ENCODE peak calls at places on chromosomes 16 and 17, in five cellular contexts. O, B, P, C and T are unnamed samples.

GRCh38 chr16:50602531-50603205 is 54.5 kb downstream of the NKD1 start:
- DNase-seq in O (peak; percentile 30), B (no peak), P (no peak), C (no peak), T (no peak)

GRCh38 chr17:29709861-29710849 is 87.4 kb upstream of the CORO6 start:
- DNase-seq in O (no peak), B (no peak), P (no peak), C (no peak), T (no peak)

GRCh38 chr17:51255673-51256072 is 4.2 kb downstream of the MBTD1 start:
- DNase-seq in O (no peak), B (no peak), P (no peak), C (no peak), T (no peak)

GRCh38 chr16:19708498-19709205 is 9.4 kb downstream of the KNOP1 start:
- DNase-seq in O (peak; percentile 40), B (no peak), P (no peak), C (no peak), T (no peak)

GRCh38 chr17:57255776-57256681 is at the start of gene MSI2:
- DNase-seq in O (peak; percentile 94), B (peak; percentile 94), P (peak; percentile 93), C (peak; percentile 75), T (peak; percentile 92)

GRCh38 chr16:65377131-65377649 is 255.3 kb upstream of the CDH11 start:
- DNase-seq in O (no peak), B (no peak), P (no peak), C (no peak), T (no peak)

GRCh38 chr16:61324044-61324443 is 712.2 kb downstream of the CDH8 start:
- DNase-seq in O (no peak), B (no peak), P (no peak), C (no peak), T (no peak)

GRCh38 chr16:4375717-4376116 is 4.1 kb downstream of the VASN start:
- DNase-seq in O (no peak), B (no peak), P (no peak), C (no peak), T (no peak)

GRCh38 chr17:80069886-80070177 is 31.5 kb upstream of the GAA start:
- DNase-seq in O (no peak), B (no peak), P (peak; percentile 51), C (no peak), T (no peak)

GRCh38 chr16:76441886-76442285 is 164.7 kb downstream of the CNTNAP4 start:
- DNase-seq in O (no peak), B (no peak), P (no peak), C (no peak), T (no peak)

GRCh38 chr16:35516551-35516950 is 2057.1 kb downstream of the TP53TG3F start:
- DNase-seq in O (no peak), B (no peak), P (no peak), C (no peak), T (no peak)

GRCh38 chr17:40612510-40613244 is 34.9 kb downstream of the SMARCE1 start:
- DNase-seq in O (no peak), B (no peak), P (no peak), C (no peak), T (no peak)

DNA sequence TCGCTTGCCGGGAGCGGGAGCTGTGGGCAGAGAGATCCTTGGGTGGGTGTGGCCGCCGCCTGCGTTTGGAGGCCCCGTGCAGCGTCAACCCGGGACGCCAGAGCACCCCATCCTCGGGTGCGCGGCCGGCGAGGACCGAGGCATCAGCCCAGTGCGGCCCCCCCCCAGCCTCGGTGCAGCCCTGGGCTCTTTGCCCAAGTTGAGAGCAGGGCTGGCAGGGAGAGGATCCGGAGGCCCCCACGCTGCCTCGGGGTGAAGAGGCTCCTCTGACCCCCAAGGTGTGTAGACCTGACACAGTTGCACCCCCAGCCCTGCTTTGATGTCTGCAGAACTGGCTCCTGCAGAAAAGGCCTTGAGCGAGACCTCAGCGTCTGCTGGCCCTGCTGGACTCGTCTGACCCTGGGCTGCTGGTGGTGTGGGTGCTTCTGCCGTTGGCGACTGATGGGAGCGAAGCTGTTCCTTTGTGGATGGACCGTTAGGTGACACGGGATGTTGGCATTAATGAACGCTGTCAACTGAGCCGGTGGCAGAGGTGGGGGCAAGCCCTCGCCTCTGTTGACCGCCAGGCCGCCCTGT is 8.0 kb downstream of the CACNA1H start:
- DNase-seq in O (no peak), B (no peak), P (no peak), C (no peak), T (no peak)
- H3K27ac ChIP-seq in O (no peak overlapping the region), B (peak overlapping the region; percentile 82), P (peak overlapping the region; percentile 81), C (no peak overlapping the region), T (no peak overlapping the region)

DNA sequence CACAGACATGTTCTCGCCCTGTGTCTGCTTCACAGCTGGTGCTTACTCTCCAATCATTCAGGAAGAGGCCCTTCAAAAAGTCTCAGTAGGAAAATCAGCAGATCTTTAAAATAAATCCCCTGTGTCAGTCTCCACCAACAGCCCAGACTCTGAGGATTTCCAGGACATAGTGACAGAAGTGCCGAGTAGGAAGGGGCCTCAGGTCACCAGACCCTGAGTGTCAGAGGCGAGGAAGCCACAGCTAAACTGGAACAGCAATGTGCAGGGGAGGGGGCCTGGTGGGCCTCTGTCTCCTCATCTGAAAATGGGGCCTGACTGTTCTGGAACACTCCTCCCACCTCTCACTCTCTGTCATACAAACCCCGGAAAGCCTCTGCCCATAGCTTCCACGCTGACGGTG is 6.3 kb downstream of the CACNG4 start:
- DNase-seq in O (no peak), B (no peak), P (no peak), C (no peak), T (no peak)
- H3K27me3 ChIP-seq in O (no peaks in the 10 kb centered on the region), B (peaks cover 77% of the 10 kb centered on the region), P (no peaks in the 10 kb centered on the region), C (no peaks in the 10 kb centered on the region), T (peaks cover 47% of the 10 kb centered on the region)

GRCh38 chr17:21817791-21818364 is 125.6 kb downstream of the KCNJ18 start:
- DNase-seq in O (no peak), B (no peak), P (no peak), C (no peak), T (no peak)
- H3K9me3 ChIP-seq in O (no peaks in the 10 kb centered on the region), B (no peaks in the 10 kb centered on the region), P (no peaks in the 10 kb centered on the region), C (no peaks in the 10 kb centered on the region), T (no peaks in the 10 kb centered on the region)

GRCh38 chr17:28551421-28552186 is 820 bp downstream of the UNC119 start:
- DNase-seq in O (no peak), B (no peak), P (no peak), C (no peak), T (no peak)

GRCh38 chr17:28547623-28548416 is 4.6 kb downstream of the UNC119 start:
- DNase-seq in O (peak; percentile 89), B (peak; percentile 79), P (peak; percentile 64), C (peak; percentile 68), T (peak; percentile 82)

GRCh38 chr17:28548417-28549130 is 3.9 kb downstream of the UNC119 start:
- DNase-seq in O (peak; percentile 23), B (no peak), P (no peak), C (no peak), T (no peak)

GRCh38 chr17:28550858-28551257 is 1.6 kb downstream of the UNC119 start:
- DNase-seq in O (peak; percentile 29), B (no peak), P (no peak), C (no peak), T (no peak)

GRCh38 chr17:28549274-28550132 is 2.9 kb downstream of the UNC119 start:
- DNase-seq in O (peak; percentile 30), B (no peak), P (no peak), C (no peak), T (no peak)
- H3K27ac ChIP-seq in O (no peak overlapping the region), B (no peak overlapping the region), P (no peak overlapping the region), C (no peak overlapping the region), T (no peak overlapping the region)

GRCh38 chr17:48311324-48311723 is 118.7 kb downstream of the SKAP1 start:
- DNase-seq in O (no peak), B (no peak), P (no peak), C (no peak), T (no peak)
- H3K27me3 ChIP-seq in O (peaks cover 8% of the 10 kb centered on the region), B (peaks cover 94% of the 10 kb centered on the region), P (peaks cover 60% of the 10 kb centered on the region), C (no peaks in the 10 kb centered on the region), T (peaks cover 67% of the 10 kb centered on the region)